ENCODE peak calls at places on chromosomes 4 and X, in nine cellular contexts. P is CD8-positive, alpha-beta T cell; S is AG09309; J is ascending aorta; G is prostate gland; R is neuronal stem cell; I is fibroblast of mammary gland; V is aorta; B is transverse colon. D is an unnamed sample.

GRCh38 chr4:103424853-103425252 is 226.7 kb upstream of the CENPE start:
- DNase-seq in P (no peak), S (no peak), J (no peak), G (peak), R (no peak), I (peak), V (no peak), B (no peak), D (no peak)

GRCh38 chr4:1952046-1952700 is 56.6 kb downstream of the NELFA start:
- DNase-seq in P (no peak), S (no peak), J (no peak), G (no peak), R (no peak), I (no peak), V (no peak), B (no peak), D (no peak)

GRCh38 chr4:25361253-25361652 is 15.8 kb upstream of the ANAPC4 start:
- DNase-seq in P (no peak), S (no peak), J (no peak), G (no peak), R (no peak), I (no peak), V (no peak), B (no peak), D (no peak)

GRCh38 chr4:153249199-153250154 is 45.2 kb downstream of the TRIM2 start:
- DNase-seq in P (peak), S (no peak), J (peak), G (peak), R (peak), I (peak), V (peak), B (peak), D (no peak)

GRCh38 chr4:54543088-54543795 is 114.5 kb upstream of the KIT start:
- DNase-seq in P (no peak), S (peak), J (no peak), G (no peak), R (no peak), I (peak), V (no peak), B (no peak), D (peak)

GRCh38 chr4:114019276-114019971 is 40.0 kb upstream of the ARSJ start:
- DNase-seq in P (no peak), S (no peak), J (no peak), G (no peak), R (no peak), I (peak), V (no peak), B (no peak), D (no peak)

GRCh38 chrX:9148626-9149385 is 114.9 kb upstream of the FAM9B start:
- DNase-seq in P (no peak), S (no peak), J (no peak), G (no peak), R (no peak), I (peak), V (no peak), B (no peak), D (no peak)

GRCh38 chr4:40185830-40186664 is 10.8 kb upstream of the RHOH start:
- DNase-seq in P (no peak), S (peak), J (no peak), G (no peak), R (no peak), I (peak), V (no peak), B (no peak), D (no peak)

GRCh38 chrX:132532955-132533354 is 44.1 kb upstream of the MBNL3 start:
- DNase-seq in P (no peak), S (no peak), J (no peak), G (no peak), R (no peak), I (peak), V (no peak), B (no peak), D (no peak)

GRCh38 chr4:34176609-34177008 is 2067.7 kb downstream of the ARAP2 start:
- DNase-seq in P (no peak), S (no peak), J (no peak), G (no peak), R (no peak), I (no peak), V (no peak), B (no peak), D (no peak)

GRCh38 chr4:32268949-32269348 is 1548.8 kb downstream of the PCDH7 start:
- DNase-seq in P (no peak), S (no peak), J (no peak), G (no peak), R (no peak), I (no peak), V (no peak), B (no peak), D (no peak)
- H3K4me3 ChIP-seq in P (no peak), S (no peak), J (no peak), G (no peak), R (no peak), I (no peak), V (no peak), B (no peak), D (no peak)

GRCh38 chr4:26372076-26372475 is 51.3 kb downstream of the RBPJ start:
- DNase-seq in P (no peak), S (no peak), J (no peak), G (no peak), R (no peak), I (no peak), V (no peak), B (no peak), D (no peak)
- H3K4me3 ChIP-seq in P (no peak), S (no peak), J (no peak), G (no peak), R (no peak), I (no peak), V (no peak), B (no peak), D (no peak)

GRCh38 chr4:7516773-7517144 is 82.0 kb upstream of the PSAPL1 start:
- DNase-seq in P (no peak), S (no peak), J (no peak), G (no peak), R (no peak), I (no peak), V (no peak), B (no peak), D (no peak)
- H3K4me3 ChIP-seq in P (no peak), S (no peak), J (no peak), G (no peak), R (no peak), I (no peak), V (no peak), B (no peak), D (no peak)

GRCh38 chr4:143406523-143406922 is 69.8 kb downstream of the GAB1 start:
- DNase-seq in P (no peak), S (no peak), J (peak), G (no peak), R (no peak), I (peak), V (peak), B (peak), D (peak)
- H3K4me3 ChIP-seq in P (no peak), S (no peak), J (no peak), G (no peak), R (no peak), I (no peak), V (no peak), B (no peak), D (no peak)

GRCh38 chrX:49040376-49040955 is 2.7 kb downstream of the TFE3 start:
- DNase-seq in P (no peak), S (no peak), J (no peak), G (no peak), R (no peak), I (peak), V (no peak), B (no peak), D (no peak)
- H3K4me3 ChIP-seq in P (no peak), S (peak), J (peak), G (no peak), R (peak), I (peak), V (no peak), B (no peak), D (peak)

GRCh38 chr4:105895609-105896460 is 564 bp downstream of the NPNT start:
- DNase-seq in P (no peak), S (no peak), J (peak), G (peak), R (peak), I (no peak), V (peak), B (peak), D (no peak)
- H3K4me3 ChIP-seq in P (no peak), S (peak), J (peak), G (peak), R (peak), I (peak), V (peak), B (peak), D (peak)

DNA sequence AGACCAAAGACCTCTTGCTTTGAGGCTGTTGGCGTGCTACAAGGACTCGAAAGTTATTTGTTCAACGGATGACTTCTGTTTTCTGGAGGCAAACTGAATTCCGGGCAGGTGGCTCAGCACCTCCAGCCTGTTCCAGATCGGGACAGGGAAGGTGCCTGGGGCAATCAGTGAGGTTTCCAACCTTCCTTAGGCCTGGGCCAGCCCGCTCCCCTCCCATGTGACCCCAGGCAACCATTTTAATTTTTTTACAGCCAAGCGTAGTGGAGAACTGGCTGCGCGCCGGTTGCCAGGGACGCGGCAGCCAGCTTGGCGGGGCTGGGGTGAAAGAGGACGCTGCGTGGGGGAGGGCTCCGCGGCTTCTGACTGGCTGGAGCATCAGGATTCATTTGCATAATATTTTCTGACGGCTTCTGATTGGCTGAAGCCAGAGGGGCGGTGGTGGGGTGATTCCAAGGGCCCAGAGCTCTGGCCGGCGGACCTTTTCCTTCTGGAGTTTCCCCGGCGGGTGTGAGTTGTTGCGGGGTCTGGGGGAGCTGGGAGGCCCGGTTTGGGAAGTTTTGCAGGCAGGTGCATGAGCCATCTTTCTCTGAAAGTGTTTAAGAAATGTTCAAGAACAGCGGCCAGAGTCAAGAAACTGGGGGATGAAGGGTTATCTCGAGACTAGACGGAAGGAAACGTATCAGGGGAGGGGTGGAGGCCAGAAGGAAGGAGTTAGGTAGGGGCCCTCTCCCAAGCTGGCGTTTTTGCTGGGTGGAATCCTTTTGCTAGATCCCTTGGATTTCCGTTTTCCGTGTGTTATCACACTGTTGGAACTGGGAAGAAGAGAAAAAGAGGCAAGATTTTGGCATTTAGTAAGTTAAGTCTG is at the start of gene MID1IP1:
- DNase-seq in P (peak), S (peak), J (peak), G (peak), R (peak), I (peak), V (peak), B (peak), D (peak)
- H3K4me3 ChIP-seq in P (peak), S (peak), J (peak), G (peak), R (peak), I (peak), V (peak), B (peak), D (peak)

GRCh38 chr4:126004936-126005335 is 690.2 kb downstream of the FAT4 start:
- DNase-seq in P (no peak), S (no peak), J (no peak), G (no peak), R (no peak), I (peak), V (no peak), B (no peak), D (no peak)
- H3K4me3 ChIP-seq in P (no peak), S (no peak), J (no peak), G (no peak), R (no peak), I (no peak), V (no peak), B (no peak), D (no peak)